ENCODE peak calls at places on chromosomes 1 and 21, in six cellular contexts. L is Right ventricle myocardium superior, E is neuronal stem cell, V is memory B cell, C is fibroblast of pulmonary artery, B is COLO829. I is an unnamed sample.

GRCh38 chr1:1684031-1684681 is 8.4 kb downstream of the SLC35E2B start:
- DNase-seq in L (no peak), E (no peak), C (no peak), B (no peak), V (no peak), I (no peak)

GRCh38 chr1:61058477-61059245 is 23.7 kb upstream of the NFIA start:
- DNase-seq in C (peak; percentile 60), E (no peak), V (no peak), L (no peak), B (no peak), I (no peak)

GRCh38 chr21:31536138-31536537 is 123.4 kb upstream of the SOD1 start:
- DNase-seq in L (no peak), C (no peak), B (no peak), V (no peak), E (no peak), I (no peak)

GRCh38 chr1:202688401-202688800 is 21.9 kb downstream of the SYT2 start:
- DNase-seq in V (no peak), B (no peak), E (no peak), L (no peak), C (peak; percentile 6), I (no peak)

GRCh38 chr21:32507342-32507919 is 77.9 kb downstream of the TCP10L start:
- DNase-seq in B (no peak), L (no peak), E (no peak), C (no peak), V (no peak), I (no peak)

GRCh38 chr21:45593162-45594022 is 50.1 kb upstream of the PCBP3 start:
- DNase-seq in L (no peak), V (no peak), E (no peak), C (no peak), B (no peak), I (peak; percentile 28)

GRCh38 chr1:199272107-199272506 is 633.3 kb downstream of the PTPRC start:
- DNase-seq in B (no peak), E (no peak), C (peak; percentile 88), V (no peak), L (no peak), I (no peak)

GRCh38 chr1:227910506-227910905 is 37.2 kb downstream of the WNT9A start:
- DNase-seq in L (peak; percentile 31), E (no peak), C (no peak), B (no peak), V (no peak), I (no peak)

GRCh38 chr21:26136686-26137085 is 33.9 kb downstream of the APP start:
- DNase-seq in C (no peak), E (no peak), B (no peak), V (no peak), L (no peak), I (no peak)

GRCh38 chr1:15758953-15759661 is 512 bp downstream of the FBLIM1 start:
- DNase-seq in E (no peak), B (no peak), L (no peak), C (no peak), V (no peak), I (no peak)